ENCODE peak calls at places on chromosomes 13 and 19, in five cellular contexts. T, U, G, M and W are unnamed samples.

GRCh38 chr19:35852029-35852780 is at the start of gene NPHS1:
- DNase-seq in M (no peak), G (no peak), T (no peak), U (no peak), W (no peak)

GRCh38 chr13:48775285-48775684 is 121.6 kb downstream of the CYSLTR2 start:
- DNase-seq in T (peak), M (no peak), G (no peak), U (no peak), W (peak)

GRCh38 chr19:1261863-1262686 is 7.1 kb upstream of the CIRBP start:
- DNase-seq in U (no peak), G (no peak), T (peak), M (peak), W (peak)

GRCh38 chr13:98254541-98254940 is 77.5 kb upstream of the RNF113B start:
- DNase-seq in G (peak), T (peak), U (no peak), M (no peak), W (peak)

GRCh38 chr19:30118760-30119159 is 176.7 kb downstream of the URI1 start:
- DNase-seq in T (no peak), G (no peak), M (no peak), U (no peak), W (no peak)

GRCh38 chr13:19055611-19056010 is 126.0 kb downstream of the TUBA3C start:
- DNase-seq in M (no peak), T (no peak), G (no peak), U (no peak), W (no peak)

GRCh38 chr13:94620286-94620896 is 18.7 kb downstream of the GPR180 start:
- DNase-seq in G (no peak), M (no peak), U (peak), T (peak), W (peak)

GRCh38 chr13:71751074-71751473 is 115.9 kb downstream of the DACH1 start:
- DNase-seq in T (no peak), U (no peak), G (no peak), M (no peak), W (no peak)

GRCh38 chr19:39335168-39335567 is 675 bp downstream of the GMFG start:
- DNase-seq in G (no peak), U (no peak), T (no peak), M (no peak), W (no peak)

GRCh38 chr19:48379058-48379457 is 12.3 kb downstream of the KDELR1 start:
- DNase-seq in M (no peak), U (no peak), T (no peak), G (no peak), W (no peak)